ENCODE peak calls at places on chromosome 4, in five cellular contexts. N is SK-MEL-5, D is NCI-H1694, X is left ventricle myocardium inferior, U is hepatic stellate cell. Z is an unnamed sample.

GRCh38 chr4:184313710-184314659 is 96.3 kb upstream of the ENPP6 start:
- DNase-seq in N (no peak), D (no peak), X (no peak), U (no peak), Z (no peak)

GRCh38 chr4:76923619-76924357 is 25.8 kb upstream of the SEPTIN11 start:
- DNase-seq in N (no peak), D (no peak), X (no peak), U (no peak), Z (no peak)

GRCh38 chr4:72569719-72570235 is 756 bp upstream of the ADAMTS3 start:
- DNase-seq in N (no peak), D (no peak), X (no peak), U (peak), Z (no peak)

GRCh38 chr4:107094976-107095375 is 58.9 kb upstream of the DKK2 start:
- DNase-seq in N (no peak), D (no peak), X (no peak), U (no peak), Z (no peak)

GRCh38 chr4:148238797-148239196 is 203.4 kb downstream of the NR3C2 start:
- DNase-seq in N (no peak), D (no peak), X (no peak), U (no peak), Z (no peak)

GRCh38 chr4:126405369-126405982 is 1090.7 kb downstream of the FAT4 start:
- DNase-seq in N (peak), D (no peak), X (no peak), U (no peak), Z (no peak)

GRCh38 chr4:118904418-118904817 is 15.8 kb downstream of the SYNPO2 start:
- DNase-seq in N (no peak), D (no peak), X (no peak), U (no peak), Z (no peak)

GRCh38 chr4:182552948-182553347 is 309.7 kb downstream of the TENM3 start:
- DNase-seq in N (no peak), D (no peak), X (no peak), U (no peak), Z (no peak)

GRCh38 chr4:7691992-7692391 is 247.7 kb downstream of the AFAP1 start:
- DNase-seq in N (no peak), D (peak), X (peak), U (no peak), Z (no peak)

GRCh38 chr4:186002853-186003252 is 66.1 kb upstream of the TLR3 start:
- DNase-seq in N (no peak), D (no peak), X (no peak), U (no peak), Z (no peak)

GRCh38 chr4:140372607-140373327 is 679 bp upstream of the SCOC start:
- DNase-seq in N (peak), D (no peak), X (no peak), U (peak), Z (no peak)

GRCh38 chr4:63919636-63920365 is 489.4 kb downstream of the TECRL start:
- DNase-seq in N (no peak), D (no peak), X (no peak), U (no peak), Z (no peak)

GRCh38 chr4:3059090-3059428 is 15.3 kb downstream of the HTT-AS start:
- DNase-seq in N (no peak), D (no peak), X (no peak), U (no peak), Z (no peak)

GRCh38 chr4:13829457-13829856 is 201.9 kb upstream of the BOD1L1 start:
- DNase-seq in N (no peak), D (no peak), X (no peak), U (no peak), Z (no peak)

GRCh38 chr4:101418055-101418454 is 70.7 kb upstream of the PPP3CA start:
- DNase-seq in N (no peak), D (no peak), X (no peak), U (no peak), Z (no peak)

GRCh38 chr4:149296503-149296902 is 519.1 kb downstream of the IQCM start:
- DNase-seq in N (no peak), D (no peak), X (no peak), U (no peak), Z (no peak)

GRCh38 chr4:72567821-72568620 is 1.0 kb downstream of the ADAMTS3 start:
- DNase-seq in N (peak), D (no peak), X (peak), U (peak), Z (peak)

GRCh38 chr4:141499454-141499853 is 136.9 kb upstream of the IL15 start:
- DNase-seq in N (no peak), D (no peak), X (no peak), U (no peak), Z (no peak)

GRCh38 chr4:84691170-84691691 is 108.3 kb downstream of the CDS1 start:
- DNase-seq in N (peak), D (no peak), X (no peak), U (peak), Z (no peak)

Z was measured in type B pancreatic cell.